ENCODE peak calls at places on chromosomes 11 and 22, in six cellular contexts. A is C1 segment of cervical spinal cord; N is HS-27A; T is naive thymus-derived CD8-positive, alpha-beta T cell; J is epithelial cell of esophagus; B is tibial nerve. P is an unnamed sample.

GRCh38 chr11:62721994-62722393 is 5.3 kb downstream of the HNRNPUL2 start:
- DNase-seq in J (peak; percentile 30), N (no peak), B (no peak), T (no peak), A (no peak), P (no peak)

GRCh38 chr22:35638408-35638807 is 9.8 kb upstream of the APOL6 start:
- DNase-seq in A (no peak), T (no peak), N (no peak), B (peak; percentile 72), J (no peak), P (no peak)

GRCh38 chr11:126537492-126537891 is 182.0 kb downstream of the ST3GAL4 start:
- DNase-seq in B (no peak), N (no peak), J (no peak), A (no peak), T (no peak), P (no peak)

GRCh38 chr11:61148016-61148640 is 13.1 kb downstream of the VPS37C start:
- DNase-seq in N (no peak), A (no peak), T (no peak), B (no peak), J (no peak), P (no peak)

GRCh38 chr11:35798983-35799382 is 136.4 kb downstream of the TRIM44 start:
- DNase-seq in A (no peak), J (peak; percentile 55), T (no peak), B (no peak), N (no peak), P (no peak)

GRCh38 chr11:72045849-72046248 is 34.5 kb downstream of the NUMA1 start:
- DNase-seq in B (no peak), J (no peak), N (no peak), A (no peak), T (no peak), P (no peak)

GRCh38 chr22:45602824-45603301 is 68.8 kb upstream of the ATXN10 start:
- DNase-seq in B (no peak), N (no peak), A (no peak), J (no peak), T (no peak), P (no peak)

GRCh38 chr22:48101704-48102103 is 1339.3 kb downstream of the TBC1D22A start:
- DNase-seq in A (no peak), N (no peak), J (no peak), T (no peak), B (no peak), P (no peak)

GRCh38 chr11:32379714-32380113 is 55.6 kb downstream of the WT1 start:
- DNase-seq in B (no peak), T (no peak), N (no peak), J (no peak), A (no peak), P (no peak)

GRCh38 chr22:39215430-39216142 is 29.2 kb downstream of the PDGFB start:
- DNase-seq in J (no peak), B (no peak), T (peak; percentile 73), N (no peak), A (no peak), P (no peak)